ENCODE peak calls at places on chromosomes 12 and 14, in five cellular contexts. Y is neuronal stem cell, I is mesenchymal stem cell, X is H1, G is trophoblast cell. P is an unnamed sample.

GRCh38 chr12:12803186-12803585 is 10.0 kb upstream of the DDX47 start:
- DNase-seq in Y (no peak), I (peak), X (no peak), G (peak), P (no peak)

GRCh38 chr12:89574736-89575208 is 48.9 kb upstream of the POC1B start:
- DNase-seq in Y (peak), I (peak), X (no peak), G (no peak), P (no peak)

GRCh38 chr12:113582521-113583218 is 111.0 kb upstream of the LHX5 start:
- DNase-seq in Y (no peak), I (no peak), X (no peak), G (no peak), P (no peak)

GRCh38 chr14:31320216-31320615 is 100.1 kb downstream of the HEATR5A start:
- DNase-seq in Y (no peak), I (no peak), X (no peak), G (no peak), P (no peak)

GRCh38 chr14:104450811-104451401 is 128.7 kb upstream of the C14orf180 start:
- DNase-seq in Y (no peak), I (no peak), X (peak), G (no peak), P (no peak)

GRCh38 chr14:74085047-74085637 is 386 bp downstream of the LIN52 start:
- DNase-seq in Y (peak), I (peak), X (no peak), G (peak), P (no peak)

GRCh38 chr12:105024926-105025325 is 38.8 kb downstream of the NOPCHAP1 start:
- DNase-seq in Y (no peak), I (peak), X (no peak), G (no peak), P (no peak)

GRCh38 chr12:131454418-131455217 is 256.3 kb upstream of the SFSWAP start:
- DNase-seq in Y (peak), I (no peak), X (peak), G (peak), P (peak)

GRCh38 chr12:115710104-115710564 is 567.4 kb downstream of the MED13L start:
- DNase-seq in Y (no peak), I (peak), X (no peak), G (peak), P (no peak)

GRCh38 chr12:1594045-1594294 is 411 bp downstream of the FBXL14 start:
- DNase-seq in Y (no peak), I (peak), X (no peak), G (no peak), P (peak)

GRCh38 chr12:45458854-45459807 is 243.2 kb downstream of the ANO6 start:
- DNase-seq in Y (no peak), I (peak), X (no peak), G (no peak), P (no peak)

GRCh38 chr14:52059614-52060013 is 9.2 kb downstream of the NID2 start:
- DNase-seq in Y (no peak), I (no peak), X (no peak), G (no peak), P (no peak)

GRCh38 chr12:95608252-95609033 is 57.2 kb upstream of the USP44 start:
- DNase-seq in Y (no peak), I (peak), X (no peak), G (no peak), P (peak)

GRCh38 chr12:1474059-1474537 is 120.3 kb downstream of the FBXL14 start:
- DNase-seq in Y (peak), I (peak), X (no peak), G (peak), P (no peak)

GRCh38 chr12:132886529-132887477 is 602 bp downstream of the CHFR start:
- DNase-seq in Y (no peak), I (peak), X (no peak), G (peak), P (no peak)

GRCh38 chr14:26204954-26205479 is 392.8 kb downstream of the NOVA1 start:
- DNase-seq in Y (peak), I (peak), X (peak), G (no peak), P (peak)

GRCh38 chr12:22287776-22288621 is 46.5 kb downstream of the ST8SIA1 start:
- DNase-seq in Y (no peak), I (peak), X (peak), G (no peak), P (peak)

GRCh38 chr12:81499809-81500208 is 259.3 kb downstream of the PPFIA2 start:
- DNase-seq in Y (no peak), I (no peak), X (no peak), G (no peak), P (no peak)

GRCh38 chr12:108122644-108123043 is 6.4 kb upstream of the WSCD2 start:
- DNase-seq in Y (no peak), I (no peak), X (no peak), G (no peak), P (no peak)

GRCh38 chr14:76550534-76550933 is 174.6 kb downstream of the ESRRB start:
- DNase-seq in Y (no peak), I (no peak), X (no peak), G (no peak), P (no peak)

GRCh38 chr12:52222692-52223091 is 10.4 kb upstream of the KRT7 start:
- DNase-seq in Y (no peak), I (no peak), X (no peak), G (no peak), P (no peak)

GRCh38 chr12:127558363-127558762 is 708.6 kb upstream of the TMEM132C start:
- DNase-seq in Y (no peak), I (peak), X (no peak), G (no peak), P (no peak)

GRCh38 chr14:92481386-92481785 is 32.2 kb upstream of the RIN3 start:
- DNase-seq in Y (no peak), I (peak), X (peak), G (no peak), P (peak)

GRCh38 chr12:23921099-23921846 is 28.2 kb downstream of the SOX5 start:
- DNase-seq in Y (no peak), I (no peak), X (no peak), G (no peak), P (no peak)

GRCh38 chr12:90945070-90945649 is 9.8 kb downstream of the CCER1 start:
- DNase-seq in Y (no peak), I (peak), X (no peak), G (peak), P (no peak)

GRCh38 chr12:46661161-46661845 is 164.5 kb downstream of the SLC38A4 start:
- DNase-seq in Y (peak), I (peak), X (no peak), G (peak), P (no peak)

GRCh38 chr14:101973356-101973755 is 9.0 kb downstream of the DYNC1H1 start:
- DNase-seq in Y (no peak), I (no peak), X (no peak), G (no peak), P (no peak)

GRCh38 chr12:129200576-129200975 is 347.3 kb downstream of the GLT1D1 start:
- DNase-seq in Y (no peak), I (no peak), X (no peak), G (no peak), P (no peak)

GRCh38 chr14:77889971-77890442 is 90.1 kb downstream of the ADCK1 start:
- DNase-seq in Y (no peak), I (peak), X (no peak), G (no peak), P (no peak)

GRCh38 chr14:45070215-45070614 is 13.7 kb upstream of the PRPF39 start:
- DNase-seq in Y (no peak), I (no peak), X (no peak), G (no peak), P (no peak)

GRCh38 chr14:65356327-65356836 is 56.1 kb upstream of the FUT8 start:
- DNase-seq in Y (no peak), I (peak), X (no peak), G (peak), P (peak)

GRCh38 chr12:71755146-71755892 is 656 bp downstream of the RAB21 start:
- DNase-seq in Y (no peak), I (peak), X (no peak), G (peak), P (no peak)

GRCh38 chr12:102437511-102437910 is 42.9 kb downstream of the IGF1 start:
- DNase-seq in Y (no peak), I (no peak), X (no peak), G (no peak), P (no peak)

GRCh38 chr14:56715938-56716337 is 94.3 kb downstream of the OTX2 start:
- DNase-seq in Y (no peak), I (no peak), X (no peak), G (no peak), P (no peak)

DNA sequence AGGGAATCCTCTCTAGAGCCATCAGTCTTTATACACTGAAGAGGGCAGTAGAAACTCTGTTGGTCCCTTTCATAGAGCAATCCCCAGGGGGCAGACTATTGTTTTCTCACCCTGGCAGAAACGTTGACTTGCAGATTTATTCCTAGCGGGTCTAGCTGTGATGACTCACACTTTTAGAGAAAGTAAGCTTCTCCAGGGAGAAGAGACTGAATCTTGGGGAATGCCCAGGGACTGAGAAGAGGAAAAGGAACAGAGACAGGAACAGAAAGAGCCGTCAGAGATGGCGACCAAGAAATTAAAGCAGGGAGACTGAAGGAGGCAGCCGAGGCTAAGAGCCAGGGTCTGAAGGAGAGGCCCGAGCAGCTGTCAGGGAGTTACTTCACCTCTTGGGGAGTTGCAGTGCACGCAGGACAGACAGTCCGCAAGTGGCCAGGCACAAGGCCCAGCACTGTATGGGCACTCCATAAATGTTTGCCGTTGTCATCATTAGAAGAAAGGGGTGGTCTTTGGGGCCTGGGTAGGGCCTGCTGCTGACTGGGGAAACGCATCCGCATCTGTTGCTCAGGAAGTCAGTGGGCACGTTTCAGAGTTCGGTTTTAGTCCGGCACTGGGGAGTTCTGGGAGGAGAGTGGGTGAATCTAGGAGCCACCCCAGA is 13.0 kb downstream of the PLEKHG6 start:
- DNase-seq in Y (no peak), I (peak), X (no peak), G (peak), P (peak)
- H2AFZ ChIP-seq in Y (peak), I (no peak), X (no peak), G (peak), P (no peak)

GRCh38 chr12:76008438-76008837 is 23.1 kb downstream of the PHLDA1 start:
- DNase-seq in Y (no peak), I (no peak), X (no peak), G (no peak), P (no peak)

GRCh38 chr12:76010732-76011458 is 20.7 kb downstream of the PHLDA1 start:
- DNase-seq in Y (no peak), I (peak), X (no peak), G (no peak), P (no peak)

GRCh38 chr12:76013603-76014002 is 18.0 kb downstream of the PHLDA1 start:
- DNase-seq in Y (no peak), I (no peak), X (no peak), G (no peak), P (no peak)

GRCh38 chr12:76014007-76014406 is 17.6 kb downstream of the PHLDA1 start:
- DNase-seq in Y (no peak), I (no peak), X (no peak), G (no peak), P (no peak)

DNA sequence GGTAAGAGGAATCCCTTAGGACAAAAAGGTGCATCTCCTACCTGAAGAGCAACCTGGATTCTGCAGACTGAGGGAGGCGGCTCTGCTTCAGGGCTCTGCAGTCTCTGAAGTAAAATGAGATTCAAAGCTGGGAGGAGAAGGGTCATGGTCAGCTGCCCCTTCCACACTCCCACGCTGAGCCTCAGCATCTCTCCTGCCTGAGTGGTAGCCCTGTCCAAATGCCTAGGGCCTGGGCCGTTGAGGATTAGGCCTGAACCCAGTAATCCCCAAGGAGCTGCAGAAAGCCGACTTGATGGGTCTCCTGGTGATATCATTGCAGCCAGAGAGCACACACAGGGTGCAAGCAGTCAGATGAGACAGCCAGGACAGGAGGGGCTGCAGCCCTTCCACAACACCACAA is 18.9 kb downstream of the PHLDA1 start:
- DNase-seq in Y (no peak), I (no peak), X (no peak), G (no peak), P (no peak)
- H4K91ac ChIP-seq in Y (no peak), I (no peak), X (no peak), G (peak), P (no peak)

GRCh38 chr14:84767434-84767833 is 762.5 kb upstream of the FLRT2 start:
- DNase-seq in Y (no peak), I (no peak), X (no peak), G (no peak), P (no peak)
- H2BK12ac ChIP-seq in Y (no peak), I (no peak), X (no peak), G (no peak), P (no peak)

GRCh38 chr12:2642176-2642892 is 152.4 kb upstream of the FKBP4 start:
- DNase-seq in Y (no peak), I (no peak), X (no peak), G (no peak), P (no peak)

GRCh38 chr12:2640281-2640680 is 154.5 kb upstream of the FKBP4 start:
- DNase-seq in Y (no peak), I (no peak), X (no peak), G (no peak), P (no peak)

GRCh38 chr12:2641761-2642160 is 153.0 kb upstream of the FKBP4 start:
- DNase-seq in Y (no peak), I (no peak), X (no peak), G (no peak), P (no peak)

GRCh38 chr12:2640709-2641108 is 154.1 kb upstream of the FKBP4 start:
- DNase-seq in Y (no peak), I (peak), X (no peak), G (peak), P (peak)

GRCh38 chr12:2641209-2641608 is 153.6 kb upstream of the FKBP4 start:
- DNase-seq in Y (no peak), I (no peak), X (peak), G (peak), P (peak)
- H2AFZ ChIP-seq in Y (peak), I (peak), X (no peak), G (no peak), P (no peak)

GRCh38 chr14:89849931-89850330 is 104.6 kb downstream of the EFCAB11 start:
- DNase-seq in Y (no peak), I (no peak), X (no peak), G (peak), P (no peak)
- H4K91ac ChIP-seq in Y (no peak), I (no peak), X (no peak), G (no peak), P (no peak)

DNA sequence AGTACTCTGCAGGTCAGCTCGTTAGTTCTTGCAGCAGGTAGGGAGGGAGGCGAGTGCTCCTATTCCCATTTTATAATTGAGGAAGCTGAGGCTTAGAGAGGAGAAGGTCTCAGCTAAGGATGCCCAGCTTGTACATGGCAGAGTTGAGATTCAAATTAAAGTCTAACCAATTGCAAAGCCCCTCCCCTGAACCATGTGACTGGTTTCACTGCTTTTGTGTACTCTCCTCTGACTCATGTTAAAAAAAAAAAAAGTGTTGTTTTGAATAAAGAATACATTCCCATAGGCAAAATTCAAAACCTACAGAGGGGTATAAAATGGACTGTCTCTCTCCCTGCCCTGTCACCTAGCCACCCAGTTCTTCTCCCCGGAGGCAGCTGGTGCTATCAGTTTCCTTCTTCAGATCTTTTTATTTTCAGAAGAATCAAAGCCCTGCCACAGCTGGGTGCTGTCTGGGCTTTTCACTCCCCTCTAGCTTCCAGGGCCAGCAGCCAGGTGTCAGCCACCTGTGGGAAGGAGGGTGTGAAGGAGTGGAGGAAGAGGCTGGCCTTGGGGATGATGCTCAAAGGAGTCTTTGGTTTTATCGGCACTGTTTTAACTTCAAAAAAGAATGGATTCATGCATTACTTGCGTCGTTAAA is 5.4 kb downstream of the PSMD9 start:
- DNase-seq in Y (no peak), I (peak), X (no peak), G (peak), P (peak)
- H2BK12ac ChIP-seq in Y (no peak), I (no peak), X (no peak), G (no peak), P (no peak)

DNA sequence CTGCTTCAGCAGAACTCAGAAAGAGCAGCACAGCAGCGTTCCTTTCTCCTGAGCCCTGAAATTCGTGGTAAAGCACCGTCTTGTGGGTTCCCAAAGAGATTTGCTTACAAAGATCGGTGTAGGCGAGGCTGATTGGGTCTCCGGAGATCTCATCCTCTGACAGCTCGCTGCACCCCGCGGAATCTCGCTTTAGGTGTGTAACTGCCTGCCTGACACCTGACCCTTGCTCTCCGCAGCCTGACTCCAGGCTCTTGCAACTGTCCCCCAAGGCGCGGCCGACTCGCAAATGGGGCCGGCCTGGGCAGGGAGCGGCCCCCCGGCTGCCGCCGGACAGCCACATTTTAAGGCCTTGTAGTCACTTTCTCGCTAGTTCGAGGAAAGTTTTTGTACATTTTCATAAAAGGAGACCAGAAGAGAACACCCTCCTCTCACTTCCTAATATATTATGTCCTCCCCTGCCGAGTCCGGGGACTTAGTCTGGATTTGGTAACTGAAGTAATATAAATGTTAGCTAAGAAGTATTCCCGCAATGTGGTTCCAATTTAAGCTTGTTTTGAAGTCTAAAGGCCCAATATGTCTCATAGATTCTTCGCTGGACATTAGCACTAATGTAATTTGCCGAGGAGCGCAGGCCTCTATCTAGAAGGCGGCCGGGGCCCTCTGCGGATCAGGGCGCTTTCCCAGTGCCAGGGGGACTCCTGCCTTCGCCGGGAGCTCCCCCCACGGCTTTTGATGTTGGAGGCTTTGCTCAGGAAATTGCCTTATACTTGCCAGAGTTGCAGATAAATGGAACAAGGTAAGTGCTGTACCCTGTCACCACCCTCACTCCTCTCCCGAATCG is 177.3 kb upstream of the CDKN3 start:
- DNase-seq in Y (no peak), I (no peak), X (peak), G (no peak), P (peak)
- H2AFZ ChIP-seq in Y (peak), I (no peak), X (no peak), G (no peak), P (no peak)

GRCh38 chr14:67819563-67820411 is at the start of gene RAD51B:
- DNase-seq in Y (peak), I (peak), X (peak), G (peak), P (peak)
- H4K91ac ChIP-seq in Y (no peak), I (peak), X (peak), G (peak), P (no peak)

GRCh38 chr14:32476532-32476931 is 147.4 kb downstream of the AKAP6 start:
- DNase-seq in Y (no peak), I (no peak), X (no peak), G (no peak), P (no peak)
- H2BK12ac ChIP-seq in Y (no peak), I (no peak), X (no peak), G (peak), P (no peak)

P was measured in H9.